ENCODE peak calls at places on chromosomes 7 and 10, in six cellular contexts. L is nephron progenitor cell, C is body of pancreas, N is colonic mucosa, D is GM12865, J is lower lobe of right lung. T is an unnamed sample.

GRCh38 chr10:44233561-44234470 is 151.1 kb downstream of the CXCL12 start:
- DNase-seq in L (peak), C (no peak), N (peak), D (no peak), J (no peak), T (no peak)

GRCh38 chr7:106056513-106057203 is 55.5 kb downstream of the SYPL1 start:
- DNase-seq in L (peak), C (peak), N (peak), D (peak), J (peak), T (peak)

GRCh38 chr7:151806204-151806603 is 70.7 kb downstream of the PRKAG2 start:
- DNase-seq in L (no peak), C (peak), N (no peak), D (no peak), J (peak), T (no peak)

GRCh38 chr7:80379034-80379433 is 132.8 kb downstream of the GNAT3 start:
- DNase-seq in L (no peak), C (no peak), N (no peak), D (no peak), J (no peak), T (no peak)

GRCh38 chr10:93622942-93623341 is 10.6 kb downstream of the PDE6C start:
- DNase-seq in L (no peak), C (no peak), N (no peak), D (peak), J (no peak), T (no peak)

GRCh38 chr10:125811251-125811650 is 11.8 kb downstream of the UROS start:
- DNase-seq in L (no peak), C (no peak), N (no peak), D (no peak), J (no peak), T (no peak)

GRCh38 chr7:27434729-27435400 is 192.3 kb downstream of the EVX1 start:
- DNase-seq in L (no peak), C (no peak), N (no peak), D (no peak), J (no peak), T (no peak)

GRCh38 chr7:35685781-35686180 is 9.2 kb downstream of the HERPUD2 start:
- DNase-seq in L (no peak), C (no peak), N (no peak), D (no peak), J (no peak), T (no peak)

DNA sequence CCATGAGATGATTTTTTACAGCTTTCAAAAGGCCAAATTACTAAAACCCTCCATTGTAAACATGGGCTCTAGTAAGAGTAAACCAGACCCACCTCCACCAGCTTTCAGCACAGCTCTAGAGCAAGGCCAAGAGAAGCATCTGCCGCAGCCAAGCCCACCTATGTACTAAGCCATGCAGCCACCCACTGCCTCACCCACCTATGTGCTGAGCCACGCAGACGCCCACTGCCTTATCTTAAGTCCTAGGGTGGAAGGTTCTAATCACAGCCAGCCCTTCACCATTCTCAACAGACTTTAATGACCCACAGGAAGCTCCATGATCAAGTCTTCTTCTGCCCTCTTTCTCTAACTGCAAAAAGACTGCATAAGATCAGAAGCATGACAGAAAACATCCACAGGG is 285.9 kb upstream of the KLF6 start:
- DNase-seq in L (no peak), C (no peak), N (no peak), D (no peak), J (no peak), T (no peak)
- TF ChIP-seq CTCF in L (no peak), C (no peak), N (no peak), D (no peak), J (no peak), T (no peak)

DNA sequence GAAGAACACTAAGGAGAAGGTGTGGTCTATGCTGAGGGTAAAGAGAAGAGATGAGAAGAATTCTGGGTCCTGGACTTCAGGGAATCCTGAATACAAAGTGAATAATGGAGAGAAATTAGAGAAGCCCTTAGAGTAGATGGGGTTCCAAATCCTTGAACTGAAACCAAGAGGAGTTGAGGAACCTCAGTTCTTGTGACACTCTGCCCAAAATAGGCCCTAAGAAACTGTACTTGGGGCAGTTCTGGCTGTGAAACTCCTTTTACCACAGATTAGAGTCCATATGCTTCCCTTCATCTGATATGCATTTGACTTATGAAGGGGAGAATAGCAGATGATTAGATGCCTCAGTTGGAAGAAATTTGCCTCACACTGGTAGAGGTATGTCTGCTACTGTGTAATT is 19.0 kb downstream of the TES start:
- DNase-seq in L (no peak), C (no peak), N (no peak), D (peak), J (no peak), T (no peak)
- TF ChIP-seq CTCF in L (no peak), C (no peak), N (no peak), D (no peak), J (no peak), T (no peak)

GRCh38 chr7:129611246-129612111 is at the start of gene NRF1:
- DNase-seq in L (peak), C (peak), N (peak), D (peak), J (peak), T (peak)
- TF ChIP-seq CTCF in L (no peak), C (peak), N (no peak), D (no peak), J (no peak), T (peak)

GRCh38 chr7:121437470-121437869 is 41.4 kb upstream of the FAM3C start:
- DNase-seq in L (no peak), C (no peak), N (no peak), D (no peak), J (no peak), T (no peak)
- TF ChIP-seq CTCF in L (no peak), C (no peak), N (no peak), D (no peak), J (no peak), T (no peak)

DNA sequence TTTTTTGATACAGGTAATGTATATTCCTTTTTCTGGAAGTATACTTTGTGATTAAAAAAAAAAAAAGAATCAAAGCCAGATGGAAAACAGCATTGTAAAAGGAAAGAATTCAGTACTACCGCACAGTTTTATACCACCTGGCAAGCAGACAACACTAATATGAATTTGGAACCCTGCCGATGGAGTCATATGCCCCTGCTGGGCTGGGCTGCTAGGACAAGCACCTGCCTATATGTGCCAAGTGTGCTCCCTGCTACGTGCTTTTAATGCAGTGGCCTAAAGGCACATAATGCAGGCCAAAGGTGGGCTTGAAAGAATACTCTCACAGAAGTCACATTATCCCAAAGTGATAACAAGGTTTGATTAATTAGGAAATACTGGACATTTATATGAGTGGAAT is 29.8 kb upstream of the WAC start:
- DNase-seq in L (no peak), C (peak), N (peak), D (no peak), J (no peak), T (no peak)
- TF ChIP-seq CTCF in L (no peak), C (peak), N (no peak), D (no peak), J (no peak), T (no peak)

DNA sequence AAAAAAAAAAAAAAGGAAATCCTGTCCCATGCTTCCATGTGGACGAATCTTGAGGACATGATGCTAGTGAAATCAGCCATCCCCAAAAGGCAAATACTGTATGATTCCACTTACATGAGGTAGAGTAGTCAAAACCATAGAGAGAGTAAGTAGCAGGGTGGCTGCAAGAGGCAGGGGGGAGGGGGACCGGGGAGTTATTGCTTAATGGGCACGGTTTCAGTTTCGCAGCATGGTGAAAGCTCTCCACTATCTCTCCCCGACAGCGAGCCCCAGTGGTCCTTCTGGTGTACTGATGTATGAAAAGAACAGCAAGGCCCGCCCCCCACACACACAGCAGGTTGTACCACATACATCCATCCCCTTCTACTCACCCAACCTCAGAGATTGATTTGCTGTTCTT is 32.8 kb downstream of the NOD1 start:
- DNase-seq in L (peak), C (peak), N (peak), D (peak), J (peak), T (peak)
- TF ChIP-seq CTCF in L (no peak), C (no peak), N (no peak), D (peak), J (peak), T (no peak)

GRCh38 chr10:49616421-49617230 is 2.8 kb downstream of the CHAT start:
- DNase-seq in L (no peak), C (no peak), N (no peak), D (no peak), J (no peak), T (no peak)
- TF ChIP-seq CTCF in L (no peak), C (no peak), N (no peak), D (no peak), J (no peak), T (no peak)

GRCh38 chr10:28679941-28680752 is 2.8 kb downstream of the BAMBI start:
- DNase-seq in L (no peak), C (peak), N (peak), D (no peak), J (no peak), T (no peak)
- TF ChIP-seq CTCF in L (peak), C (no peak), N (no peak), D (no peak), J (peak), T (no peak)

GRCh38 chr10:64134676-64135075 is 613.5 kb downstream of the REEP3 start:
- DNase-seq in L (no peak), C (no peak), N (no peak), D (no peak), J (no peak), T (no peak)

DNA sequence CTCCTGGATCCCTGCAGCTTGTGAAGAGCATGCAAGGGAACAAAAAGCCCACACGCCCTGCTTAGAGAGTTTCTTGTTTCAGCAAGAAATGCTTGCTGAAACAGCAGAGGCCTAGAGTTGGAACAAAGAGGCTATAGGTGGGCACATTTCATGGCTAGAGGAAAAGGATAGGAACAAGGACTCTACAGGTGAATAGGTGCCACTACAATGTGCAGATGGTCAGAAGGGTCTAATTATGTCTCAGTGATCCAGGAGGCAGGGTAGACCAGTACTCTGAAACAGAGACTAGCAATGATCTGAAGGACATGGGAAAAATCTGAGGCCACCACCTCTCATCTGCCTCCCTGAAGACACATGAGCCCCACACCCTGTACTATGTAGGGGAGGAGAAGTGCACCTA is 609.0 kb downstream of the REEP3 start:
- DNase-seq in L (no peak), C (no peak), N (no peak), D (no peak), J (no peak), T (no peak)
- TF ChIP-seq CTCF in L (no peak), C (no peak), N (no peak), D (no peak), J (no peak), T (no peak)